ENCODE peak calls at places on chromosomes 16 and 17, in six cellular contexts. H is SK-N-SH, D is HepG2, P is H1, C is K562, B is GM12878. Y is an unnamed sample.

GRCh38 chr17:10226930-10227695 is 28.7 kb upstream of the GAS7 start:
- DNase-seq in C (peak), H (peak), B (no peak), P (peak), D (peak), Y (peak)

GRCh38 chr16:67936124-67936875 is at the start of gene PSMB10:
- DNase-seq in P (peak), B (no peak), C (peak), H (peak), D (peak), Y (peak)

GRCh38 chr16:82653550-82654511 is 27.1 kb downstream of the CDH13 start:
- DNase-seq in P (no peak), H (no peak), D (peak), B (peak), C (no peak), Y (no peak)

GRCh38 chr16:75433732-75434413 is 570 bp upstream of the CFDP1 start:
- DNase-seq in C (peak), D (peak), H (peak), B (no peak), P (peak), Y (peak)

GRCh38 chr17:48100160-48100559 is 1.1 kb downstream of the CBX1 start:
- DNase-seq in P (no peak), D (no peak), H (no peak), B (no peak), C (no peak), Y (no peak)

GRCh38 chr16:51245306-51245705 is 94.2 kb upstream of the SALL1 start:
- DNase-seq in D (no peak), H (no peak), B (no peak), C (no peak), P (no peak), Y (no peak)

GRCh38 chr17:77140878-77141767 is at the start of gene SEC14L1:
- DNase-seq in P (peak), B (no peak), D (peak), C (peak), H (peak), Y (peak)

GRCh38 chr16:80720759-80721470 is 83.5 kb downstream of the CDYL2 start:
- DNase-seq in C (no peak), D (no peak), H (no peak), B (no peak), P (no peak), Y (no peak)

GRCh38 chr16:87628940-87629339 is 26.6 kb downstream of the JPH3 start:
- DNase-seq in H (no peak), D (no peak), C (no peak), P (no peak), B (no peak), Y (no peak)

GRCh38 chr17:43907425-43907981 is at the start of gene MPP2:
- DNase-seq in C (peak), B (no peak), P (peak), H (peak), D (peak), Y (peak)

GRCh38 chr17:38735161-38735997 is 5.2 kb downstream of the CISD3 start:
- DNase-seq in H (peak), B (no peak), D (peak), C (peak), P (peak), Y (peak)
- TF ChIP-seq GABPA in H (no peak), B (no peak), D (no peak), C (no peak), P (peak), Y (no peak)

GRCh38 chr17:59853168-59853918 is 39.4 kb downstream of the TUBD1 start:
- DNase-seq in P (no peak), D (peak), B (no peak), C (peak), H (peak), Y (no peak)
- TF ChIP-seq POLR2AphosphoS5 in P (no peak), D (peak), B (no peak), C (no peak), H (no peak), Y (no peak)

GRCh38 chr17:55699178-55699865 is 23.3 kb downstream of the TMEM100 start:
- DNase-seq in D (no peak), H (no peak), B (no peak), P (no peak), C (no peak), Y (no peak)
- TF ChIP-seq GABPA in D (no peak), H (no peak), B (no peak), P (no peak), C (no peak), Y (no peak)

DNA sequence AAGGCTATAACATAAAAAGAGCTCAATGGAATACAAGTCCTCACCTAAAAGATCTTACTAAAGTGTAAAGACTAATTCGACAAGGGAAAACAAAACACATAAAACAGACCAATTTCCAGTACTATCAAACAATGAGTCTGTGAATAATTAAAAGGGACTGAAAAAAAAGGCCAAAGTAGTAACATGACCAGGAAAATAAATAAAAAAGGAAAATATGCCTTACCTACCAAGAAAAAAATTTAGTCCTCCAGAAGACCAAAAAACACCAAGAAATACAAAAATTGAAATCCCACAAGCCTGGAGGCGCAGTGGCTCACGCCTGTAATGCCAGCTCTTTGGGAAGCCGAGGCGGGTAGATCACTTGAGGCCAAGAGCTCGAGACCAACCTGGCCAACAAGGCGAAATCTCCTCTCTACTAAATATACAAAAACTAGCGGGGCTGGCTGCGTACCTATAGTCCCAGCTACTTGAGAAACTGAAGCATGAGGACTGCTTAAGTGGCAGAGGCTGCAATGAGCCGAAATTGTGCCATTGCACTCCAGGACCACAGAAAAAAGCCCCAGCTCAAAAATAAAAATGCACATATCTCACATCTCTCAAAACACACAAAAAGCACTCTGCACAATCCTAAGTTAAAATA is 60.8 kb downstream of the TEX14 start:
- DNase-seq in B (no peak), H (no peak), P (peak), C (peak), D (no peak), Y (peak)
- TF ChIP-seq POLR2AphosphoS5 in B (no peak), H (no peak), P (no peak), C (no peak), D (no peak), Y (no peak)

GRCh38 chr16:54031107-54031760 is 255.4 kb downstream of the IRX3 start:
- DNase-seq in H (no peak), B (no peak), P (no peak), C (no peak), D (no peak), Y (no peak)

GRCh38 chr16:54030451-54030850 is 256.1 kb downstream of the IRX3 start:
- DNase-seq in H (no peak), C (no peak), B (no peak), P (no peak), D (no peak), Y (no peak)

GRCh38 chr16:54028013-54028412 is 258.6 kb downstream of the IRX3 start:
- DNase-seq in B (no peak), D (no peak), C (no peak), P (no peak), H (no peak), Y (no peak)

GRCh38 chr16:54027126-54027922 is 259.3 kb downstream of the IRX3 start:
- DNase-seq in P (no peak), C (no peak), B (no peak), H (peak), D (no peak), Y (no peak)

GRCh38 chr16:54026456-54026855 is 260.1 kb downstream of the IRX3 start:
- DNase-seq in B (no peak), H (no peak), C (no peak), P (no peak), D (no peak), Y (no peak)
- TF ChIP-seq GABPA in B (no peak), H (no peak), C (no peak), P (no peak), D (no peak), Y (no peak)

GRCh38 chr17:64535357-64535756 is 28.6 kb downstream of the CEP95 start:
- DNase-seq in C (no peak), D (no peak), H (no peak), B (no peak), P (no peak), Y (no peak)
- TF ChIP-seq POLR2AphosphoS5 in C (no peak), D (no peak), H (no peak), B (no peak), P (peak), Y (no peak)

GRCh38 chr16:53249331-53249730 is 184.9 kb upstream of the RBL2 start:
- DNase-seq in P (no peak), D (no peak), C (no peak), H (no peak), B (no peak), Y (no peak)
- TF ChIP-seq GABPA in P (no peak), D (no peak), C (no peak), H (no peak), B (no peak), Y (no peak)

DNA sequence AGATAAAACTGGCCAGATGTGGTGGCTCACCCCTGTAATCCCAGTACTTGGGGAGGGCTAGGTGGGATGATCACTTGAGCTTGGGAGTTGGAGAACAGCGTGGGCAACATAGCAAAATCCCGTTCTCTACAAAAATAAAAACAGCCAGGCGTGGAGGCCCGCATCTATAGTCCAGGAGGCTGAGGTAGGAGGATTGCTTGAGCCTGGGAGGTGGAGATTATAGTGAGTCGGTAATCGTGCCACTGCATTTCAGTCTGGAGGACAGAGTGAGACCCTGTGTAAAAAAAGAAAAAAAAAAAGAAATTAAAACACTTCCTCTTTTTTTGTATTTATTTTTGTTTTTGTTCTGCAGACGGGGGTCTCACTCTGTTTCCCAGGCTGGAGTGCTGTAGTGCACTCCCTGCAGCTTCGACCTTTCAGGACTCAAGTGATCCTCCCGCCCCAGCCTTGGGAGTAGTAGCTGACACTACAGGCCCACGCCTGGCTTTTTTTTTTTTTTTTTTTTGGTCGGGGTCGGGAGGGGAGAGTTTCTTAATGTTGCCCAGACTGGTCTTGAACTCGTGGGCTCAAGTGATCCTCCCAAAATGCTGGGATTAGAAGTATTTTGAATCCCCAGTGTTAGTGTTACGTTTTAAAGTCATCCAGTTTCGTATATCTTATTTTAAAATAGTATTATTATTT is 1.5 kb downstream of the IST1 start:
- DNase-seq in H (no peak), B (no peak), D (no peak), P (no peak), C (no peak), Y (no peak)
- TF ChIP-seq POLR2AphosphoS5 in H (no peak), B (no peak), D (no peak), P (no peak), C (no peak), Y (no peak)

DNA sequence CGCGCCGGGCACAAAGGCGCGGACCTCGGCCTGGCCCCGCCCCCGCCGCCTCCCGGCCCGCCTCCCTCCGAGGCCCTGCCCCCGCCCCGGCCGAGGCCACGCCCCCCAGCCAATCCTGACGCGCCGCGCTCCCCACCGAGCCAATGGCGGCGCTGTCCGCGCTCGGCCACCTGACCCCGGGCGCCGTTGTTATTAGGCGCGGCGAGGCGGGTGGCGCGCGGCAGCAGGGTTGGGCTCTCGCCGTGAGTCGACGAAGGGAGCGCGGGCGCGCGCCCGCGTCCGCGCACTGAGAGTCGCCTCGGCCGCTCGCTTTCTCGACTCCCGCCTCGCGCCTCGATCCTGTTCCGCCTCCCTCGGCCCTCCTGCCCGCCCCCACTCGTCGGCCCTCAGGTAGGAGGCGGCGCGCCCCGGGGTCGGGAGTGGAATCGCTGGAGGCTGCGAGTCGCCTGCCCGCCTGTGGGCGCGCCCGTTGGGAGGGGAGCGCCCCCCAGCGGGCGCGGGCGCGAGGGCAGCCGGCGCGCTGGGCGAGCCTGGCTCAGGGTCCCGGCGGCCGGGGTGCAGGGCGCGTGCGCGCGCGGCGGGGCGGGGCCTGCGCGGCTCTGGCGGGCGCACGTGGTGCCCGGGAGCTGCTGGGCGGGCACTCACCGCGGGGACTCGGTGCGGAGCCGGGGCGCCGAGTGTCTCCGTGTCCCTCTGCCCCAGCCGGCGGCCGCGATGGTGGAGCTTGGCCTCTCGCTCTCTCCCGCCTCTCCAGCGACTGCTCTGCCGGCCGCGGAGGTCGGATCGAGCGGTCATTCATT is 405 bp upstream of the CBLN1 start:
- DNase-seq in B (no peak), H (peak), P (peak), C (peak), D (no peak), Y (no peak)
- TF ChIP-seq GABPA in B (no peak), H (no peak), P (no peak), C (no peak), D (no peak), Y (no peak)